ENCODE peak calls at places on chromosomes 7 and 10, in five cellular contexts. One of them, this sample, is unnamed.

GRCh38 chr7:35729061-35729783 is 34.3 kb upstream of the HERPUD2 start:
- DNase-seq in stimulated activated CD4-positive, alpha-beta T cell treated with anti-CD3 and anti-CD28 coated beads, Interleukin-2, amount 100 ng/mL, for 24 hours: peak
- DNase-seq in T-helper 9 cell: peak
- DNase-seq in T follicular helper cell: no peak
- DNase-seq in adipocyte: no peak
- DNase-seq in this sample: peak

GRCh38 chr10:29113251-29113945 is 175.5 kb upstream of the LYZL1 start:
- DNase-seq in stimulated activated CD4-positive, alpha-beta T cell treated with anti-CD3 and anti-CD28 coated beads, Interleukin-2, amount 100 ng/mL, for 24 hours: no peak
- DNase-seq in T-helper 9 cell: no peak
- DNase-seq in T follicular helper cell: no peak
- DNase-seq in adipocyte: no peak
- DNase-seq in this sample: no peak

GRCh38 chr7:33841658-33842057 is 63.7 kb upstream of the BMPER start:
- DNase-seq in stimulated activated CD4-positive, alpha-beta T cell treated with anti-CD3 and anti-CD28 coated beads, Interleukin-2, amount 100 ng/mL, for 24 hours: no peak
- DNase-seq in T-helper 9 cell: no peak
- DNase-seq in T follicular helper cell: no peak
- DNase-seq in adipocyte: no peak
- DNase-seq in this sample: no peak

GRCh38 chr7:150756858-150757257 is 19.6 kb downstream of the GIMAP5 start:
- DNase-seq in stimulated activated CD4-positive, alpha-beta T cell treated with anti-CD3 and anti-CD28 coated beads, Interleukin-2, amount 100 ng/mL, for 24 hours: no peak
- DNase-seq in T-helper 9 cell: no peak
- DNase-seq in T follicular helper cell: no peak
- DNase-seq in adipocyte: peak
- DNase-seq in this sample: no peak

GRCh38 chr7:92161271-92161670 is 17.7 kb downstream of the LRRD1 start:
- DNase-seq in stimulated activated CD4-positive, alpha-beta T cell treated with anti-CD3 and anti-CD28 coated beads, Interleukin-2, amount 100 ng/mL, for 24 hours: no peak
- DNase-seq in T-helper 9 cell: no peak
- DNase-seq in T follicular helper cell: no peak
- DNase-seq in adipocyte: no peak
- DNase-seq in this sample: no peak

GRCh38 chr7:134660242-134660785 is 13.7 kb downstream of the BPGM start:
- DNase-seq in stimulated activated CD4-positive, alpha-beta T cell treated with anti-CD3 and anti-CD28 coated beads, Interleukin-2, amount 100 ng/mL, for 24 hours: no peak
- DNase-seq in T-helper 9 cell: no peak
- DNase-seq in T follicular helper cell: no peak
- DNase-seq in adipocyte: peak
- DNase-seq in this sample: no peak

GRCh38 chr7:17384400-17384799 is 85.9 kb downstream of the AHR start:
- DNase-seq in stimulated activated CD4-positive, alpha-beta T cell treated with anti-CD3 and anti-CD28 coated beads, Interleukin-2, amount 100 ng/mL, for 24 hours: no peak
- DNase-seq in T-helper 9 cell: no peak
- DNase-seq in T follicular helper cell: no peak
- DNase-seq in adipocyte: no peak
- DNase-seq in this sample: no peak

GRCh38 chr10:95306851-95307250 is 16.0 kb upstream of the PDLIM1 start:
- DNase-seq in stimulated activated CD4-positive, alpha-beta T cell treated with anti-CD3 and anti-CD28 coated beads, Interleukin-2, amount 100 ng/mL, for 24 hours: no peak
- DNase-seq in T-helper 9 cell: no peak
- DNase-seq in T follicular helper cell: no peak
- DNase-seq in adipocyte: no peak
- DNase-seq in this sample: no peak

GRCh38 chr10:127406018-127406550 is 143.0 kb upstream of the NPS start:
- DNase-seq in stimulated activated CD4-positive, alpha-beta T cell treated with anti-CD3 and anti-CD28 coated beads, Interleukin-2, amount 100 ng/mL, for 24 hours: no peak
- DNase-seq in T-helper 9 cell: no peak
- DNase-seq in T follicular helper cell: no peak
- DNase-seq in adipocyte: no peak
- DNase-seq in this sample: no peak

GRCh38 chr7:83130191-83130590 is 32.5 kb downstream of the PCLO start:
- DNase-seq in stimulated activated CD4-positive, alpha-beta T cell treated with anti-CD3 and anti-CD28 coated beads, Interleukin-2, amount 100 ng/mL, for 24 hours: no peak
- DNase-seq in T-helper 9 cell: no peak
- DNase-seq in T follicular helper cell: no peak
- DNase-seq in adipocyte: no peak
- DNase-seq in this sample: no peak

GRCh38 chr10:31071232-31071999 is 39.8 kb upstream of the ZNF438 start:
- DNase-seq in stimulated activated CD4-positive, alpha-beta T cell treated with anti-CD3 and anti-CD28 coated beads, Interleukin-2, amount 100 ng/mL, for 24 hours: no peak
- DNase-seq in T-helper 9 cell: no peak
- DNase-seq in T follicular helper cell: no peak
- DNase-seq in adipocyte: peak
- DNase-seq in this sample: no peak

GRCh38 chr7:150976529-150977381 is 1.4 kb downstream of the KCNH2 start:
- DNase-seq in stimulated activated CD4-positive, alpha-beta T cell treated with anti-CD3 and anti-CD28 coated beads, Interleukin-2, amount 100 ng/mL, for 24 hours: no peak
- DNase-seq in T-helper 9 cell: no peak
- DNase-seq in T follicular helper cell: no peak
- DNase-seq in adipocyte: no peak
- DNase-seq in this sample: no peak

This sample was measured in natural killer cell.